ENCODE peak calls at places on chromosome 11, in six cellular contexts. G is BJ, F is HL-60, H is fibroblast of pulmonary artery, E is IMR-90, L is cardiac fibroblast. D is an unnamed sample.
A peak's percentile ranks its signal among the peaks of the same experiment; 100 is the strongest.

GRCh38 chr11:68264244-68264643 is 7.5 kb downstream of the C11orf24 start:
- DNase-seq in G (no peak), F (no peak), H (no peak), E (no peak), L (no peak), D (no peak)

GRCh38 chr11:1570001-1570453 is 2.0 kb downstream of the DUSP8 start:
- DNase-seq in G (no peak), F (no peak), H (no peak), E (no peak), L (no peak), D (no peak)

GRCh38 chr11:118907051-118907748 is 18.5 kb downstream of the BCL9L start:
- DNase-seq in G (no peak), F (no peak), H (peak; percentile 79), E (peak; percentile 62), L (peak; percentile 80), D (no peak)

GRCh38 chr11:126416542-126417090 is 61.1 kb downstream of the ST3GAL4 start:
- DNase-seq in G (no peak), F (no peak), H (peak; percentile 83), E (peak; percentile 68), L (peak; percentile 84), D (peak; percentile 28)

GRCh38 chr11:107196732-107197131 is 178.5 kb upstream of the GUCY1A2 start:
- DNase-seq in G (no peak), F (no peak), H (no peak), E (no peak), L (no peak), D (no peak)

GRCh38 chr11:63945482-63946163 is 6.8 kb downstream of the NAA40 start:
- DNase-seq in G (no peak), F (no peak), H (peak; percentile 83), E (peak; percentile 68), L (peak; percentile 84), D (no peak)

GRCh38 chr11:704799-705645 is 1.0 kb upstream of the EPS8L2 start:
- DNase-seq in G (no peak), F (no peak), H (no peak), E (no peak), L (no peak), D (no peak)

GRCh38 chr11:124642628-124643027 is 20.0 kb downstream of the TBRG1 start:
- DNase-seq in G (no peak), F (no peak), H (no peak), E (no peak), L (no peak), D (no peak)

GRCh38 chr11:84383571-84383970 is 1097.4 kb upstream of the CCDC90B start:
- DNase-seq in G (no peak), F (no peak), H (peak; percentile 23), E (no peak), L (peak; percentile 1), D (peak; percentile 8)

GRCh38 chr11:33179431-33179830 is 18.2 kb upstream of the CSTF3 start:
- DNase-seq in G (no peak), F (no peak), H (peak; percentile 72), E (no peak), L (peak; percentile 68), D (no peak)

GRCh38 chr11:210122-210802 is 2.8 kb downstream of the RIC8A start:
- DNase-seq in G (peak; percentile 57), F (no peak), H (peak; percentile 69), E (peak; percentile 88), L (peak; percentile 88), D (peak; percentile 32)

GRCh38 chr11:65695459-65696241 is 16.4 kb upstream of the KAT5 start:
- DNase-seq in G (no peak), F (no peak), H (peak; percentile 80), E (no peak), L (peak; percentile 65), D (no peak)

GRCh38 chr11:124194696-124195418 is 11.7 kb downstream of the OR10D3 start:
- DNase-seq in G (no peak), F (peak; percentile 23), H (peak; percentile 81), E (peak; percentile 58), L (peak; percentile 80), D (peak; percentile 11)

GRCh38 chr11:85040166-85040565 is 587.0 kb downstream of the DLG2 start:
- DNase-seq in G (no peak), F (no peak), H (no peak), E (peak; percentile 40), L (peak; percentile 21), D (no peak)

GRCh38 chr11:36372101-36372767 is 76.1 kb downstream of the PRR5L start:
- DNase-seq in G (no peak), F (no peak), H (peak; percentile 97), E (peak; percentile 81), L (peak; percentile 94), D (peak; percentile 71)

GRCh38 chr11:126194121-126194543 is 17.3 kb downstream of the RPUSD4 start:
- DNase-seq in G (no peak), F (no peak), H (peak; percentile 70), E (peak; percentile 59), L (peak; percentile 65), D (no peak)

GRCh38 chr11:91946397-91947090 is 278.1 kb upstream of the FAT3 start:
- DNase-seq in G (peak; percentile 22), F (no peak), H (peak; percentile 22), E (no peak), L (peak; percentile 3), D (no peak)

GRCh38 chr11:46903846-46904245 is 14.5 kb downstream of the LRP4 start:
- DNase-seq in G (no peak), F (no peak), H (no peak), E (no peak), L (no peak), D (no peak)

GRCh38 chr11:79055866-79056632 is 384.8 kb downstream of the TENM4 start:
- DNase-seq in G (peak; percentile 74), F (no peak), H (peak; percentile 54), E (peak; percentile 79), L (peak; percentile 38), D (peak; percentile 22)

GRCh38 chr11:132715041-132715440 is 817.3 kb downstream of the OPCML start:
- DNase-seq in G (no peak), F (no peak), H (no peak), E (peak; percentile 42), L (peak; percentile 44), D (no peak)

GRCh38 chr11:59263225-59263894 is 50.6 kb upstream of the MPEG1 start:
- DNase-seq in G (no peak), F (no peak), H (no peak), E (no peak), L (no peak), D (no peak)

GRCh38 chr11:46112961-46113617 is 8.2 kb downstream of the PHF21A start:
- DNase-seq in G (no peak), F (peak; percentile 69), H (peak; percentile 72), E (peak; percentile 68), L (peak; percentile 76), D (peak; percentile 12)

GRCh38 chr11:93504110-93505095 is 38.8 kb downstream of the SMCO4 start:
- DNase-seq in G (no peak), F (no peak), H (no peak), E (no peak), L (no peak), D (no peak)

GRCh38 chr11:80584661-80585060 is 1143.8 kb upstream of the TENM4 start:
- DNase-seq in G (no peak), F (no peak), H (no peak), E (no peak), L (no peak), D (no peak)

GRCh38 chr11:93842461-93842860 is 8.0 kb downstream of the VSTM5 start:
- DNase-seq in G (no peak), F (no peak), H (peak; percentile 48), E (peak; percentile 71), L (peak; percentile 65), D (no peak)

GRCh38 chr11:2569321-2569721 is 124.5 kb downstream of the KCNQ1 start:
- DNase-seq in G (peak; percentile 17), F (no peak), H (no peak), E (no peak), L (no peak), D (no peak)

GRCh38 chr11:65224939-65225283 is 36.9 kb upstream of the POLA2 start:
- DNase-seq in G (peak; percentile 23), F (no peak), H (peak; percentile 74), E (peak; percentile 79), L (peak; percentile 77), D (peak; percentile 34)

DNA sequence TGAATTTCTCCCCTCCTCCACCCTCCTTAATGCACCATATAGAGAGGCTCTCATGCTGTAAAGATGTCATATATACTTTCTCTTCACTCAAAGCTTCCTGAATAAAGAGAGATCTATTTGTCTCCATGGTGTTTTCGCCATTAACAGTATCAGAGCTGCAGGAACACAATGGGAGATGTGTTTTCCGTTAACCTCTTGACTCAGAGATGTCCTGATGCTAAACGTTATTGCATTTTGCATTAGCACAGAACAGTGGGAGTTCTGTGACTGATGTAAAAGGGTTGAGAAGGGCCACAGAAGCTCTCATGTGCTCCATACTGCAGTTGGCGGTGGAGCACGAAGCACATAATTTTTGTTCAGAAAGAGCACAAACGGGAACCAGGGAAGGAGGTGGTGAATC is 25.7 kb upstream of the BLID start:
- DNase-seq in G (no peak), F (no peak), H (no peak), E (no peak), L (no peak), D (no peak)
- H3K4me3 ChIP-seq in G (no peak overlapping the region), F (no peak overlapping the region), H (no peak overlapping the region), E (no peak overlapping the region), L (no peak overlapping the region), D (no peak overlapping the region)

GRCh38 chr11:83159901-83160865 is 3.3 kb downstream of the PCF11 start:
- DNase-seq in G (no peak), F (no peak), H (peak; percentile 42), E (peak; percentile 49), L (peak; percentile 67), D (no peak)
- H3K4me3 ChIP-seq in G (peak overlapping the region; percentile 92), F (peak overlapping the region; percentile 76), H (peak overlapping the region; percentile 97), E (peak overlapping the region; percentile 71), L (peak overlapping the region; percentile 82), D (peak overlapping the region; percentile 100)

GRCh38 chr11:62575837-62576236 is 2.1 kb upstream of the EEF1G start:
- DNase-seq in G (no peak), F (no peak), H (no peak), E (no peak), L (no peak), D (no peak)
- H3K4me3 ChIP-seq in G (no peak overlapping the region), F (no peak overlapping the region), H (no peak overlapping the region), E (no peak overlapping the region), L (no peak overlapping the region), D (no peak overlapping the region)

DNA sequence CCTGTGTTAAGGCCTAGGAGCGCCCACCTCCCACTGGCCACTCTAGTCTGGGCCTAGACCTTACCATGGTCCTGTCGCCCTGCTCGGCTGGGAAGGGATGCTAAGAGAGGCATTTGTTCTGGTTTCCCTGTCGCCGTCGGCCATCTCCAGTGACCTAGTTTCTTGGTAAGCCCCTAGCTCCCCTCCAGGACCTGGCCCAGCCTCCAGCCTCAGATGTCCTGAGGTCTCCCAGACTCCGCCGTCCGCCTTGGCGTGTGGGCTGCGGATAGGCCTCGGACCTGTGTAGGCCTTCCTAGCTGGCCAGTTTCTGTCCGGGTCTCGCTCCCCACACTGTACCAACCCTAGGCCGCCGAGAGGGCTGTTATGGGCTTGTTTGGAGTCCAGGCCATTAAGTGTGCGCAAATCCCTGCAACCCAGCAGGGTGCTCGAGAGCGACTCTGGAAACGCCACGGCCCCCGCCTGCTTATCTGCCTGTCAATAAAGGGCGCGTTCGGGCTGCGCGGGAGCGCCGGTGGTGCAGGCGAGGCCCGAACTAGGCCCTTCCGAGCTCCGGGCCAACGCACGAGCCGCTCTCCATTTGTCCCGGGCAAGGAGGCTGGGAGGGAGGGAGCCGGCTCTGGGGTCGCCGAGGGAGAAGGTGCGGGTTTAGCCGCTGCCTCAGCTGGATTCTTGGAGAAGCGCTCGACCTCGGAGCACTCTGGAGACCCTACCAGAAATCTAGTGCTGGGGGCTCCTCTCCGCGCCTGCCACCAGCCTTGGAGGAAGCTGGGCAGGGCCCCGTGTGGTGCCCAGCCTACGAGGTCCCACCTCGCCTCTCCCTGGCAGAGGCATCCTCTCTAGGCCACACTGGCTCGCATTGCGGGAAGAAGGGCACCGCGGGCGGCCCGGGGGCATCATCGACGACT is 8.7 kb upstream of the PAX6 start:
- DNase-seq in G (no peak), F (no peak), H (no peak), E (no peak), L (no peak), D (no peak)
- H3K4me3 ChIP-seq in G (no peak overlapping the region), F (no peak overlapping the region), H (no peak overlapping the region), E (no peak overlapping the region), L (no peak overlapping the region), D (no peak overlapping the region)

GRCh38 chr11:115760921-115761320 is 256.7 kb upstream of the CADM1 start:
- DNase-seq in G (no peak), F (no peak), H (no peak), E (no peak), L (no peak), D (no peak)
- H3K4me3 ChIP-seq in G (no peak overlapping the region), F (no peak overlapping the region), H (no peak overlapping the region), E (no peak overlapping the region), L (no peak overlapping the region), D (no peak overlapping the region)

D was measured in skeletal muscle cell.